ENCODE peak calls at places on chromosomes 11 and 22, in ten cellular contexts. C is activated T-cell treated with anti-CD3 and anti-CD28 coated beads for 1 hour; T is NCI-H345; R is activated CD4-positive, alpha-beta T cell treated with anti-CD3 and anti-CD28 coated beads for 24 hours; K is hepatocyte; M is stimulated activated naive CD8-positive, alpha-beta T cell treated with anti-CD3 and anti-CD28 coated beads, Interleukin-15, Interleukin-2, amounts not matched to agents 100 U/mL and 50 U/mL, for 24 hours; Y is foreskin keratinocyte; E is naive thymus-derived CD8-positive, alpha-beta T cell; A is substantia nigra; U is memory B cell. G is an unnamed sample.

GRCh38 chr11:63686912-63687311 is 5.6 kb downstream of the RTN3 start:
- DNase-seq in K (no peak), U (no peak), A (no peak), R (no peak), C (no peak), E (no peak), M (no peak), Y (no peak), T (no peak), G (no peak)

GRCh38 chr11:122727101-122727929 is 71.8 kb downstream of the UBASH3B start:
- DNase-seq in A (no peak), E (no peak), K (no peak), U (no peak), M (peak), T (no peak), C (no peak), Y (no peak), R (no peak), G (no peak)

GRCh38 chr11:86483591-86484163 is 109.0 kb downstream of the CCDC81 start:
- DNase-seq in K (no peak), C (no peak), M (no peak), Y (no peak), U (no peak), A (no peak), E (no peak), R (no peak), T (no peak), G (peak)

GRCh38 chr11:18540207-18541009 is 13.7 kb upstream of the TSG101 start:
- DNase-seq in E (no peak), T (peak), C (no peak), R (no peak), Y (no peak), A (no peak), U (no peak), K (peak), M (no peak), G (peak)

GRCh38 chr22:48238018-48238915 is 1475.8 kb downstream of the TBC1D22A start:
- DNase-seq in U (no peak), E (no peak), M (no peak), Y (no peak), C (no peak), K (no peak), T (no peak), A (no peak), R (no peak), G (no peak)

GRCh38 chr11:34261820-34262219 is 96.0 kb downstream of the ABTB2 start:
- DNase-seq in K (no peak), A (peak), Y (no peak), M (no peak), R (no peak), T (no peak), U (no peak), E (no peak), C (no peak), G (no peak)

GRCh38 chr11:75731095-75731494 is 13.5 kb downstream of the MOGAT2 start:
- DNase-seq in T (no peak), Y (no peak), C (no peak), A (no peak), U (no peak), K (no peak), E (no peak), R (no peak), M (no peak), G (no peak)

GRCh38 chr22:35752172-35752832 is 34.6 kb downstream of the APOL5 start:
- DNase-seq in A (no peak), K (no peak), Y (no peak), U (no peak), E (no peak), M (no peak), C (no peak), T (no peak), R (no peak), G (no peak)

GRCh38 chr11:102085864-102086551 is 24.2 kb upstream of the YAP1 start:
- DNase-seq in R (no peak), U (no peak), E (no peak), C (no peak), T (no peak), Y (no peak), A (no peak), M (no peak), K (no peak), G (no peak)

GRCh38 chr22:50189849-50190181 is 4.1 kb downstream of the TRABD start:
- DNase-seq in Y (no peak), E (no peak), T (peak), C (no peak), M (no peak), R (no peak), K (no peak), A (no peak), U (no peak), G (peak)

GRCh38 chr22:38758276-38758945 is 2.6 kb upstream of the SUN2 start:
- DNase-seq in U (no peak), T (peak), E (peak), K (no peak), R (peak), C (peak), A (no peak), M (peak), Y (no peak), G (peak)

GRCh38 chr22:47051435-47052175 is 289.2 kb downstream of the TBC1D22A start:
- DNase-seq in E (no peak), K (no peak), C (no peak), A (no peak), T (peak), U (no peak), M (no peak), R (no peak), Y (no peak), G (peak)

GRCh38 chr11:116078101-116078561 is 573.9 kb upstream of the CADM1 start:
- DNase-seq in C (no peak), E (no peak), M (no peak), A (no peak), U (no peak), K (peak), R (no peak), Y (no peak), T (no peak), G (no peak)

GRCh38 chr11:2178906-2179494 is 7.4 kb upstream of the TH start:
- DNase-seq in M (no peak), A (no peak), Y (peak), C (no peak), E (no peak), U (no peak), T (no peak), R (no peak), K (peak), G (no peak)